ENCODE peak calls at places on chromosomes 11 and 22, in six cellular contexts. One of them, this sample, is unnamed.

GRCh38 chr11:35376613-35377012 is 42.7 kb downstream of the SLC1A2 start:
- DNase-seq in NCI-H69: no peak
- DNase-seq in retina: no peak
- DNase-seq in thoracic aorta: no peak
- DNase-seq in heart right ventricle: no peak
- DNase-seq in CD8-positive, alpha-beta memory T cell: no peak
- DNase-seq in this sample: no peak

GRCh38 chr11:5808500-5809121 is at the start of gene OR52N2:
- DNase-seq in retina: peak
- DNase-seq in thoracic aorta: no peak
- DNase-seq in heart right ventricle: peak
- DNase-seq in NCI-H69: peak
- DNase-seq in CD8-positive, alpha-beta memory T cell: peak
- DNase-seq in this sample: peak

GRCh38 chr22:38239101-38239761 is 33.6 kb downstream of the TMEM184B start:
- DNase-seq in thoracic aorta: peak
- DNase-seq in retina: no peak
- DNase-seq in CD8-positive, alpha-beta memory T cell: no peak
- DNase-seq in heart right ventricle: no peak
- DNase-seq in NCI-H69: no peak
- DNase-seq in this sample: no peak

GRCh38 chr11:78069465-78069864 is 5.8 kb downstream of the THRSP start:
- DNase-seq in CD8-positive, alpha-beta memory T cell: no peak
- DNase-seq in heart right ventricle: peak
- DNase-seq in thoracic aorta: no peak
- DNase-seq in retina: no peak
- DNase-seq in NCI-H69: peak
- DNase-seq in this sample: no peak

GRCh38 chr11:97979741-97980140 is 1041.0 kb upstream of the CNTN5 start:
- DNase-seq in heart right ventricle: no peak
- DNase-seq in retina: no peak
- DNase-seq in CD8-positive, alpha-beta memory T cell: no peak
- DNase-seq in thoracic aorta: no peak
- DNase-seq in NCI-H69: no peak
- DNase-seq in this sample: no peak

GRCh38 chr22:45776313-45776585 is 104.6 kb downstream of the ATXN10 start:
- DNase-seq in CD8-positive, alpha-beta memory T cell: no peak
- DNase-seq in thoracic aorta: no peak
- DNase-seq in NCI-H69: no peak
- DNase-seq in retina: no peak
- DNase-seq in heart right ventricle: no peak
- DNase-seq in this sample: no peak

GRCh38 chr22:45932066-45932465 is 44.9 kb downstream of the WNT7B start:
- DNase-seq in CD8-positive, alpha-beta memory T cell: no peak
- DNase-seq in heart right ventricle: no peak
- DNase-seq in retina: no peak
- DNase-seq in thoracic aorta: no peak
- DNase-seq in NCI-H69: no peak
- DNase-seq in this sample: no peak

GRCh38 chr11:71962428-71963038 is 33.7 kb downstream of the RNF121 start:
- DNase-seq in thoracic aorta: no peak
- DNase-seq in retina: no peak
- DNase-seq in CD8-positive, alpha-beta memory T cell: no peak
- DNase-seq in NCI-H69: no peak
- DNase-seq in heart right ventricle: no peak
- DNase-seq in this sample: no peak

GRCh38 chr11:83493918-83494317 is 207.8 kb upstream of the CCDC90B start:
- DNase-seq in thoracic aorta: no peak
- DNase-seq in NCI-H69: peak
- DNase-seq in heart right ventricle: no peak
- DNase-seq in retina: no peak
- DNase-seq in CD8-positive, alpha-beta memory T cell: no peak
- DNase-seq in this sample: no peak

GRCh38 chr11:112499908-112500204 is 239.2 kb upstream of the PLET1 start:
- DNase-seq in CD8-positive, alpha-beta memory T cell: no peak
- DNase-seq in retina: no peak
- DNase-seq in NCI-H69: no peak
- DNase-seq in thoracic aorta: no peak
- DNase-seq in heart right ventricle: no peak
- DNase-seq in this sample: no peak

GRCh38 chr11:118607401-118608267 is at the start of gene PHLDB1:
- DNase-seq in thoracic aorta: no peak
- DNase-seq in CD8-positive, alpha-beta memory T cell: peak
- DNase-seq in heart right ventricle: peak
- DNase-seq in NCI-H69: peak
- DNase-seq in retina: no peak
- DNase-seq in this sample: no peak

GRCh38 chr11:28730336-28730735 is 622.1 kb downstream of the METTL15 start:
- DNase-seq in CD8-positive, alpha-beta memory T cell: no peak
- DNase-seq in thoracic aorta: no peak
- DNase-seq in heart right ventricle: no peak
- DNase-seq in NCI-H69: no peak
- DNase-seq in retina: no peak
- DNase-seq in this sample: no peak

GRCh38 chr22:29041408-29041807 is 20.2 kb downstream of the C22orf31 start:
- DNase-seq in heart right ventricle: no peak
- DNase-seq in retina: no peak
- DNase-seq in NCI-H69: no peak
- DNase-seq in thoracic aorta: no peak
- DNase-seq in CD8-positive, alpha-beta memory T cell: no peak
- DNase-seq in this sample: no peak

GRCh38 chr22:19543970-19544708 is 19.9 kb upstream of the CLDN5 start:
- DNase-seq in CD8-positive, alpha-beta memory T cell: no peak
- DNase-seq in NCI-H69: peak
- DNase-seq in retina: no peak
- DNase-seq in thoracic aorta: no peak
- DNase-seq in heart right ventricle: no peak
- DNase-seq in this sample: no peak

GRCh38 chr22:38353142-38353629 is 36.0 kb upstream of the CSNK1E start:
- DNase-seq in CD8-positive, alpha-beta memory T cell: peak
- DNase-seq in NCI-H69: peak
- DNase-seq in heart right ventricle: peak
- DNase-seq in retina: peak
- DNase-seq in thoracic aorta: no peak
- DNase-seq in this sample: peak

GRCh38 chr11:86135319-86135714 is 66.4 kb upstream of the PICALM start:
- DNase-seq in CD8-positive, alpha-beta memory T cell: no peak
- DNase-seq in thoracic aorta: no peak
- DNase-seq in heart right ventricle: no peak
- DNase-seq in NCI-H69: no peak
- DNase-seq in retina: no peak
- DNase-seq in this sample: no peak

GRCh38 chr22:17860220-17860965 is 86.1 kb upstream of the BID start:
- DNase-seq in NCI-H69: no peak
- DNase-seq in CD8-positive, alpha-beta memory T cell: no peak
- DNase-seq in thoracic aorta: no peak
- DNase-seq in heart right ventricle: no peak
- DNase-seq in retina: no peak
- DNase-seq in this sample: no peak

GRCh38 chr11:17991799-17992433 is 20.9 kb downstream of the SERGEF start:
- DNase-seq in heart right ventricle: peak
- DNase-seq in CD8-positive, alpha-beta memory T cell: peak
- DNase-seq in retina: peak
- DNase-seq in NCI-H69: peak
- DNase-seq in thoracic aorta: no peak
- DNase-seq in this sample: peak

GRCh38 chr11:120900642-120901041 is 123.3 kb upstream of the TBCEL start:
- DNase-seq in CD8-positive, alpha-beta memory T cell: no peak
- DNase-seq in thoracic aorta: no peak
- DNase-seq in heart right ventricle: no peak
- DNase-seq in retina: no peak
- DNase-seq in NCI-H69: no peak
- DNase-seq in this sample: no peak

GRCh38 chr22:32106930-32107329 is 52.2 kb downstream of the C22orf42 start:
- DNase-seq in heart right ventricle: no peak
- DNase-seq in retina: no peak
- DNase-seq in CD8-positive, alpha-beta memory T cell: no peak
- DNase-seq in NCI-H69: peak
- DNase-seq in thoracic aorta: no peak
- DNase-seq in this sample: no peak

GRCh38 chr11:134571301-134571700 is 159.3 kb upstream of the B3GAT1 start:
- DNase-seq in CD8-positive, alpha-beta memory T cell: no peak
- DNase-seq in heart right ventricle: no peak
- DNase-seq in thoracic aorta: no peak
- DNase-seq in retina: no peak
- DNase-seq in NCI-H69: no peak
- DNase-seq in this sample: no peak

GRCh38 chr11:109026891-109027489 is 362.1 kb downstream of the DDX10 start:
- DNase-seq in retina: no peak
- DNase-seq in thoracic aorta: no peak
- DNase-seq in CD8-positive, alpha-beta memory T cell: no peak
- DNase-seq in heart right ventricle: no peak
- DNase-seq in NCI-H69: no peak
- DNase-seq in this sample: no peak

GRCh38 chr11:57639321-57640067 is 10.2 kb downstream of the YPEL4 start:
- DNase-seq in retina: peak
- DNase-seq in heart right ventricle: no peak
- DNase-seq in NCI-H69: peak
- DNase-seq in CD8-positive, alpha-beta memory T cell: no peak
- DNase-seq in thoracic aorta: no peak
- DNase-seq in this sample: no peak

GRCh38 chr11:123300874-123301695 is 106.0 kb upstream of the CLMP start:
- DNase-seq in retina: no peak
- DNase-seq in CD8-positive, alpha-beta memory T cell: no peak
- DNase-seq in thoracic aorta: no peak
- DNase-seq in NCI-H69: peak
- DNase-seq in heart right ventricle: no peak
- DNase-seq in this sample: no peak

GRCh38 chr11:17629113-17629512 is 82.1 kb downstream of the OTOG start:
- DNase-seq in retina: no peak
- DNase-seq in CD8-positive, alpha-beta memory T cell: no peak
- DNase-seq in thoracic aorta: no peak
- DNase-seq in heart right ventricle: no peak
- DNase-seq in NCI-H69: no peak
- DNase-seq in this sample: no peak

GRCh38 chr22:22187299-22187698 is 57.3 kb upstream of the VPREB1 start:
- DNase-seq in retina: no peak
- DNase-seq in NCI-H69: no peak
- DNase-seq in heart right ventricle: no peak
- DNase-seq in CD8-positive, alpha-beta memory T cell: no peak
- DNase-seq in thoracic aorta: no peak
- DNase-seq in this sample: no peak

GRCh38 chr11:125072210-125072960 is 9.3 kb downstream of the SLC37A2 start:
- DNase-seq in retina: no peak
- DNase-seq in CD8-positive, alpha-beta memory T cell: no peak
- DNase-seq in heart right ventricle: no peak
- DNase-seq in thoracic aorta: no peak
- DNase-seq in NCI-H69: no peak
- DNase-seq in this sample: no peak

GRCh38 chr11:118343248-118343647 is 743 bp upstream of the CD3D start:
- DNase-seq in NCI-H69: no peak
- DNase-seq in retina: no peak
- DNase-seq in CD8-positive, alpha-beta memory T cell: no peak
- DNase-seq in heart right ventricle: no peak
- DNase-seq in thoracic aorta: no peak
- DNase-seq in this sample: no peak

GRCh38 chr22:28909375-28909774 is 26.0 kb downstream of the ZNRF3 start:
- DNase-seq in thoracic aorta: no peak
- DNase-seq in CD8-positive, alpha-beta memory T cell: no peak
- DNase-seq in retina: no peak
- DNase-seq in NCI-H69: no peak
- DNase-seq in heart right ventricle: no peak
- DNase-seq in this sample: no peak

GRCh38 chr11:8250446-8250845 is 13.2 kb downstream of the LMO1 start:
- DNase-seq in retina: no peak
- DNase-seq in NCI-H69: peak
- DNase-seq in heart right ventricle: no peak
- DNase-seq in CD8-positive, alpha-beta memory T cell: no peak
- DNase-seq in thoracic aorta: no peak
- DNase-seq in this sample: no peak

GRCh38 chr22:25359601-25360261 is 140.3 kb downstream of the CRYBB2 start:
- DNase-seq in NCI-H69: no peak
- DNase-seq in thoracic aorta: no peak
- DNase-seq in retina: no peak
- DNase-seq in heart right ventricle: no peak
- DNase-seq in CD8-positive, alpha-beta memory T cell: no peak
- DNase-seq in this sample: no peak

GRCh38 chr11:6238902-6239301 is at the start of gene CNGA4:
- DNase-seq in NCI-H69: peak
- DNase-seq in CD8-positive, alpha-beta memory T cell: no peak
- DNase-seq in heart right ventricle: no peak
- DNase-seq in thoracic aorta: no peak
- DNase-seq in retina: no peak
- DNase-seq in this sample: no peak

GRCh38 chr11:26557666-26558065 is 14.4 kb downstream of the MUC15 start:
- DNase-seq in retina: no peak
- DNase-seq in thoracic aorta: no peak
- DNase-seq in CD8-positive, alpha-beta memory T cell: no peak
- DNase-seq in NCI-H69: no peak
- DNase-seq in heart right ventricle: no peak
- DNase-seq in this sample: no peak

GRCh38 chr11:65710424-65710823 is 1.6 kb upstream of the KAT5 start:
- DNase-seq in CD8-positive, alpha-beta memory T cell: no peak
- DNase-seq in NCI-H69: no peak
- DNase-seq in heart right ventricle: no peak
- DNase-seq in thoracic aorta: no peak
- DNase-seq in retina: no peak
- DNase-seq in this sample: no peak

GRCh38 chr11:43756575-43756974 is 76.0 kb downstream of the HSD17B12 start:
- DNase-seq in CD8-positive, alpha-beta memory T cell: no peak
- DNase-seq in heart right ventricle: no peak
- DNase-seq in thoracic aorta: no peak
- DNase-seq in NCI-H69: no peak
- DNase-seq in retina: no peak
- DNase-seq in this sample: no peak

GRCh38 chr22:38981005-38981658 is 1.0 kb upstream of the APOBEC3B start:
- DNase-seq in NCI-H69: peak
- DNase-seq in thoracic aorta: no peak
- DNase-seq in heart right ventricle: no peak
- DNase-seq in CD8-positive, alpha-beta memory T cell: no peak
- DNase-seq in retina: no peak
- DNase-seq in this sample: no peak

GRCh38 chr11:19276859-19277808 is 36.4 kb upstream of the E2F8 start:
- DNase-seq in CD8-positive, alpha-beta memory T cell: no peak
- DNase-seq in heart right ventricle: no peak
- DNase-seq in NCI-H69: no peak
- DNase-seq in retina: no peak
- DNase-seq in thoracic aorta: no peak
- DNase-seq in this sample: no peak